ENCODE peak calls at places on chromosomes 1 and 21, in seven cellular contexts. Q is kidney epithelial cell, J is suprapubic skin, W is heart left ventricle, K is A549, I is uterus, L is neural progenitor cell. B is an unnamed sample.
A peak's percentile ranks its signal among the peaks of the same experiment; 100 is the strongest.

GRCh38 chr21:34348890-34349519 is 14.8 kb upstream of the KCNE2 start:
- DNase-seq in L (no peak), K (no peak), J (no peak), Q (no peak), W (no peak), I (no peak), B (no peak)

GRCh38 chr1:204072951-204073836 is at the start of gene SOX13:
- DNase-seq in L (peak; percentile 93), I (peak; percentile 89), J (peak; percentile 88), Q (peak; percentile 54), W (peak; percentile 88), K (peak; percentile 91), B (no peak)

GRCh38 chr1:246658567-246658966 is 65.6 kb upstream of the SCCPDH start:
- DNase-seq in J (no peak), Q (no peak), L (no peak), W (no peak), K (no peak), I (no peak), B (no peak)

GRCh38 chr1:11888877-11889208 is 30.1 kb upstream of the NPPB start:
- DNase-seq in I (no peak), Q (no peak), W (no peak), K (no peak), J (no peak), L (no peak), B (no peak)

GRCh38 chr1:29519733-29520132 is 283.4 kb downstream of the PTPRU start:
- DNase-seq in K (no peak), W (no peak), L (no peak), Q (no peak), I (no peak), J (peak; percentile 25), B (no peak)

GRCh38 chr1:221841291-221841982 is 99.5 kb upstream of the DUSP10 start:
- DNase-seq in Q (no peak), I (no peak), J (no peak), W (no peak), L (no peak), K (no peak), B (no peak)

GRCh38 chr21:35737899-35738341 is 322.4 kb downstream of the SETD4 start:
- DNase-seq in W (peak; percentile 27), K (no peak), I (peak; percentile 15), Q (peak; percentile 56), L (no peak), J (no peak), B (no peak)

GRCh38 chr1:33758698-33759097 is 105.2 kb upstream of the HMGB4 start:
- DNase-seq in Q (no peak), J (no peak), L (no peak), W (no peak), K (no peak), I (no peak), B (peak; percentile 10)

GRCh38 chr1:11062965-11063401 is 3.2 kb upstream of the SRM start:
- DNase-seq in J (peak; percentile 17), I (peak; percentile 10), Q (no peak), W (no peak), L (no peak), K (no peak), B (no peak)

GRCh38 chr1:21865943-21866628 is 54.0 kb downstream of the LDLRAD2 start:
- DNase-seq in I (no peak), K (no peak), L (peak; percentile 28), Q (no peak), J (no peak), W (no peak), B (no peak)

GRCh38 chr1:233624289-233624688 is 10.4 kb downstream of the KCNK1 start:
- DNase-seq in K (no peak), Q (no peak), W (no peak), I (no peak), J (no peak), L (no peak), B (no peak)

GRCh38 chr21:46605759-46606426 is 1.0 kb upstream of the S100B start:
- DNase-seq in I (no peak), W (peak; percentile 49), K (no peak), J (peak; percentile 55), Q (no peak), L (no peak), B (no peak)

GRCh38 chr1:32702599-32703478 is at the start of gene SYNC:
- DNase-seq in W (peak; percentile 71), Q (no peak), K (peak; percentile 69), I (peak; percentile 77), J (peak; percentile 84), L (peak; percentile 58), B (no peak)

GRCh38 chr21:45575304-45575992 is 33.2 kb upstream of the SLC19A1 start:
- DNase-seq in J (peak; percentile 38), W (no peak), L (no peak), K (no peak), Q (no peak), I (peak; percentile 8), B (no peak)
- TF ChIP-seq CTCF in J (no peak), W (no peak), L (no peak), K (no peak), Q (no peak), I (no peak), B (no peak)

GRCh38 chr21:17901458-17902092 is 82.4 kb upstream of the C21orf91 start:
- DNase-seq in J (no peak), Q (no peak), L (no peak), I (no peak), K (no peak), W (no peak), B (no peak)

GRCh38 chr21:17900990-17901385 is 81.8 kb upstream of the C21orf91 start:
- DNase-seq in J (no peak), I (no peak), L (no peak), Q (no peak), K (no peak), W (no peak), B (no peak)

GRCh38 chr21:17903029-17903806 is 84.1 kb upstream of the C21orf91 start:
- DNase-seq in L (no peak), Q (no peak), J (no peak), W (no peak), K (no peak), I (no peak), B (no peak)

GRCh38 chr21:17903929-17904639 is 84.9 kb upstream of the C21orf91 start:
- DNase-seq in I (peak; percentile 35), L (no peak), W (no peak), J (no peak), Q (no peak), K (no peak), B (no peak)

DNA sequence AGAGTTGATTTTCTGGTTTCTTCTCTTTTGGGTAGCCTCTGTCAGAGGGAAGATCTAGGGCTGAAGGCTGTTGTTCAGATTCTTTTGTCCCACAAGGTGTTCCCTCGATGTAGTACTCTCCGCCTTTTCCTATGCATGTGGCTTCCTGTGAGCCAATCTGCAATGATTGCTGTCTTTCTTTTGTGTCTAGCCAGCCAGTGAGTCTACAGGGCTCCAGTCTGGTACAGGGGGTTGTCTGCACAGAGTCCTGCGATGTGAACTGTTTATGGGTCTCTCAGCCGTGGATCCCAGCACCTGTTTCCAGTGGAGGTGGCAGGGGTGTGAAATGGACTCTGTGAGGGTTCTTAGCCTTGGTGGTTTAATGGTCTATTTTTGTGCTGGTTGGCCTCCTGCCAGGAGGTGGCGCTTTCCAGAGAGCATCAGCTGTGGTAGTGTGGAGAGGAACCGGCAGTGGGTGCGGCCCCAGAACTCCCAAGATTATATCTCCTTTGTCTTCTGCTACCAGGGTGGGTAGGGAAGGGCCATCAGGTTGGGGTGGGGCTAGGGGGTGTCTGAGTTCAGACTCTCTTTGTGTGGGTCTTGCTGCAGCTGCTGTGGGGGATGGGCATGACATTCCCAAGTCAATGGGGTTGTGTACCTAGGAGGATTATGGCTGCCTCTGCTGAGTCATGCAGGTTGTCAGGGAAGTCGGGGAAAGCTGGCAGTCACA is 81.3 kb upstream of the C21orf91 start:
- DNase-seq in W (peak; percentile 36), J (no peak), Q (no peak), I (no peak), L (peak; percentile 26), K (no peak), B (no peak)
- TF ChIP-seq CTCF in W (no peak), J (no peak), Q (no peak), I (no peak), L (peak; percentile 30), K (no peak), B (no peak)

GRCh38 chr1:192739476-192740184 is 69.2 kb upstream of the RGS2 start:
- DNase-seq in J (no peak), Q (no peak), L (no peak), I (no peak), W (no peak), K (no peak), B (no peak)
- TF ChIP-seq CTCF in J (no peak), Q (no peak), L (no peak), I (no peak), W (no peak), K (no peak), B (no peak)

GRCh38 chr1:205749826-205750682 is at the start of gene NUCKS1:
- DNase-seq in I (peak; percentile 98), J (peak; percentile 99), K (peak; percentile 100), L (peak; percentile 99), Q (peak; percentile 93), W (peak; percentile 98), B (peak; percentile 97)
- TF ChIP-seq CTCF in I (peak; percentile 48), J (no peak), K (no peak), L (peak; percentile 25), Q (no peak), W (peak; percentile 32), B (peak; percentile 15)

GRCh38 chr21:45209685-45210284 is 77.9 kb downstream of the POFUT2 start:
- DNase-seq in W (no peak), L (no peak), Q (no peak), K (no peak), J (no peak), I (no peak), B (no peak)
- TF ChIP-seq CTCF in W (no peak), L (no peak), Q (no peak), K (no peak), J (no peak), I (no peak), B (no peak)

GRCh38 chr1:87472716-87473115 is 144.0 kb downstream of the LMO4 start:
- DNase-seq in K (no peak), J (no peak), W (no peak), I (no peak), Q (no peak), L (no peak), B (no peak)

GRCh38 chr1:87474098-87474497 is 145.4 kb downstream of the LMO4 start:
- DNase-seq in W (no peak), K (no peak), L (no peak), I (no peak), Q (no peak), J (no peak), B (no peak)

GRCh38 chr1:87473203-87473661 is 144.6 kb downstream of the LMO4 start:
- DNase-seq in L (no peak), J (no peak), W (no peak), Q (no peak), K (no peak), I (no peak), B (no peak)

GRCh38 chr1:87478231-87478630 is 149.6 kb downstream of the LMO4 start:
- DNase-seq in W (peak; percentile 22), K (peak; percentile 31), I (peak; percentile 14), J (no peak), L (peak; percentile 56), Q (no peak), B (peak; percentile 10)
- TF ChIP-seq CTCF in W (peak; percentile 10), K (no peak), I (no peak), J (no peak), L (peak; percentile 33), Q (peak; percentile 7), B (no peak)

GRCh38 chr1:156549390-156549789 is 23.0 kb downstream of the IQGAP3 start:
- DNase-seq in Q (no peak), J (no peak), W (no peak), K (no peak), I (no peak), L (no peak), B (no peak)
- TF ChIP-seq CTCF in Q (no peak), J (no peak), W (no peak), K (no peak), I (no peak), L (no peak), B (no peak)

B was measured in HFF-Myc.